ENCODE peak calls at places on chromosomes 3 and 15, in seven cellular contexts. A is brain microvascular endothelial cell, S is body of pancreas, F is left ventricle myocardium inferior, U is left lung, X is neural progenitor cell, W is GM23338. O is an unnamed sample.

GRCh38 chr3:44557074-44557473 is 2.1 kb downstream of the ZKSCAN7 start:
- DNase-seq in A (no peak), S (no peak), F (no peak), U (no peak), X (no peak), W (no peak), O (no peak)

GRCh38 chr3:40782086-40782721 is 257.4 kb downstream of the ZNF621 start:
- DNase-seq in A (no peak), S (no peak), F (no peak), U (no peak), X (no peak), W (peak), O (no peak)

GRCh38 chr15:52003710-52004109 is 15.3 kb upstream of the MAPK6 start:
- DNase-seq in A (no peak), S (no peak), F (no peak), U (no peak), X (no peak), W (no peak), O (no peak)

GRCh38 chr3:44055951-44056350 is 185.7 kb upstream of the TOPAZ1 start:
- DNase-seq in A (no peak), S (no peak), F (no peak), U (no peak), X (no peak), W (no peak), O (peak)

GRCh38 chr15:68868296-68868695 is 47.6 kb upstream of the ANP32A start:
- DNase-seq in A (no peak), S (no peak), F (no peak), U (no peak), X (no peak), W (no peak), O (no peak)

GRCh38 chr3:192930585-192930984 is 12.9 kb upstream of the MB21D2 start:
- DNase-seq in A (no peak), S (no peak), F (no peak), U (no peak), X (no peak), W (no peak), O (no peak)

GRCh38 chr3:12400795-12401194 is 83.5 kb upstream of the TSEN2 start:
- DNase-seq in A (peak), S (no peak), F (no peak), U (no peak), X (no peak), W (no peak), O (peak)

GRCh38 chr3:127088511-127089430 is 104.2 kb upstream of the PRR23E start:
- DNase-seq in A (no peak), S (peak), F (peak), U (peak), X (no peak), W (no peak), O (no peak)

GRCh38 chr3:115760722-115761121 is 137.4 kb downstream of the GAP43 start:
- DNase-seq in A (no peak), S (no peak), F (no peak), U (no peak), X (no peak), W (no peak), O (no peak)

GRCh38 chr15:67762610-67763368 is 62.5 kb upstream of the SKOR1 start:
- DNase-seq in A (no peak), S (no peak), F (no peak), U (no peak), X (no peak), W (no peak), O (no peak)

GRCh38 chr3:152225176-152225575 is 43.6 kb upstream of the MBNL1 start:
- DNase-seq in A (no peak), S (no peak), F (no peak), U (no peak), X (no peak), W (no peak), O (peak)

GRCh38 chr3:125073506-125073905 is 17.7 kb upstream of the HEG1 start:
- DNase-seq in A (no peak), S (no peak), F (no peak), U (no peak), X (no peak), W (no peak), O (no peak)

GRCh38 chr15:67097893-67098740 is 32.7 kb downstream of the SMAD3 start:
- DNase-seq in A (peak), S (peak), F (peak), U (no peak), X (no peak), W (no peak), O (peak)

GRCh38 chr3:141231923-141232861 is 567 bp downstream of the PXYLP1 start:
- DNase-seq in A (no peak), S (peak), F (peak), U (peak), X (peak), W (peak), O (no peak)

GRCh38 chr15:34126522-34126921 is 24.6 kb downstream of the PGBD4 start:
- DNase-seq in A (no peak), S (no peak), F (no peak), U (no peak), X (peak), W (peak), O (no peak)

GRCh38 chr3:190070623-190071347 is 49.9 kb downstream of the P3H2 start:
- DNase-seq in A (no peak), S (no peak), F (no peak), U (no peak), X (no peak), W (no peak), O (peak)

GRCh38 chr15:71044006-71044405 is 71.3 kb upstream of the THSD4 start:
- DNase-seq in A (peak), S (no peak), F (no peak), U (no peak), X (no peak), W (no peak), O (no peak)

GRCh38 chr15:39213385-39213840 is 367.5 kb upstream of the THBS1 start:
- DNase-seq in A (peak), S (peak), F (peak), U (peak), X (peak), W (peak), O (peak)

GRCh38 chr15:67080900-67081431 is 15.6 kb downstream of the SMAD3 start:
- DNase-seq in A (peak), S (no peak), F (peak), U (no peak), X (no peak), W (no peak), O (no peak)

GRCh38 chr3:58216496-58217197 is 5.9 kb upstream of the DNASE1L3 start:
- DNase-seq in A (no peak), S (no peak), F (no peak), U (no peak), X (peak), W (peak), O (no peak)
- H3K4me3 ChIP-seq in A (no peak), S (no peak), F (no peak), U (no peak), X (no peak), W (no peak), O (no peak)

DNA sequence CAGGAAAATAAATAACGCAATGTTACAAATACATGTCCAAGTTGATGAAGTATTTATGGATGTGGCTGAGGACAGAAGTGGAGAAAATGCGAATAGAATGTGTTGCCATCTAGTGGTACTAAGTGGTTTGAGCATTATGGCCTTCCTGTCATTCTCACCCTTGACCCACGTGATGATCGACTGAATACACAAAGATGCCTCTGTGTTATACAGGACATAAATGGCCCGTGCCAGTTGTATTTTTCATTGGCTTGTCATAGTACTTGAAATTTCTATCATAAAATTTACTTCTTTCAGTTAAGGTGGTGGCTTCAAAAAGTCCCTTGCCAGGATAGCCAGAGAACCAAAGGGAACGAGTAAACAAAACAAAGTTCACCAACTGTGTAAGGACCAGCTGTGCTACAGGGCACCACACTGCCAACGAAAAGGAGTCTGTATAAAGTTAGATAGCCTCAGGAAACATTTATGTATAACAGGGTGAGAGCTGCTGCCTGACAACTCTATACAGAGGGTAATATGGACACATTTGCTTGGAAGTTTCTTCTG is 103.7 kb downstream of the MYH15 start:
- DNase-seq in A (peak), S (peak), F (no peak), U (no peak), X (peak), W (peak), O (no peak)
- TF ChIP-seq CTCF in A (peak), S (peak), F (peak), U (peak), X (peak), W (peak), O (peak)

DNA sequence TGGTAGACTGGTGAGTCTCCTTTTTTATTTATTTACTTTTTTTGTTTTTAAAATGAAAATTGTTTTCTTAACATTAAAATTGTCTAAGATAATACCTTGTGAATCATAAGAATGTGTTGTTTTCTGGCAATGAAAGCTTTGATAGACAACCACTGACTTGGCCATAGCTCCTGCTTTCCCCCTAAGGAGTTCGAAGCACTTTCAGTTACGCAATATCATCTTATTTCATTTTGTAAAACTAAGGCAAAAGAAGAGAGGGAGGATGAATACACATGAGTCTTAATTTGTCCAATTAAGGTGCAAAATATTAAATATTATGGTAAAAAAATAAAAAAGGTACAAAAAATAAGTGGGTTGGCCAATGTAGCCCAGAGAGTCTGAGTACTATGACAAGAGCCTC is 74.7 kb upstream of the PLCL2 start:
- DNase-seq in A (no peak), S (no peak), F (no peak), U (no peak), X (no peak), W (no peak), O (no peak)
- H3K4me3 ChIP-seq in A (no peak), S (no peak), F (no peak), U (no peak), X (no peak), W (no peak), O (no peak)

DNA sequence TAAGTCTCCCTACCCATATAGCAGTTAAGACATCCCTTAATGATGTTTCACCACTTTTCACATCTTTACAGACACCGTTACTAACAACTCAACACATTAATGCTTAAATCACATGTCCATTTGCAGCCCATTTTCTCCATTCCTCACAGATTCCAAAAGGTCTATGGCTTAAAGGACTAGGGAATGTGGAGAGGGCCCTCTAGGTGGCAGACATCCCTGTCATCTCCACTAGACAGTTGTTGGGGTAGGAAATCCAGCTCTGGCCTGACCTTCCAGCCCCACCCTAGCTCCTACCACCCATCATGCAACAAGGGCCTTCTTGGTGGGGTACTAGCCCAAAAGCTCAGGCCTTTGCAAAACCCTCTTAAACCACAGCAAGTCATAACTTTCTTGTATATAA is 25.2 kb downstream of the CPEB1 start:
- DNase-seq in A (no peak), S (no peak), F (no peak), U (no peak), X (peak), W (peak), O (no peak)
- TF ChIP-seq CTCF in A (peak), S (no peak), F (peak), U (no peak), X (peak), W (peak), O (peak)

GRCh38 chr3:106089806-106090205 is 221.0 kb upstream of the CBLB start:
- DNase-seq in A (no peak), S (no peak), F (no peak), U (no peak), X (no peak), W (no peak), O (no peak)

GRCh38 chr3:106088899-106089298 is 220.1 kb upstream of the CBLB start:
- DNase-seq in A (no peak), S (no peak), F (no peak), U (no peak), X (no peak), W (no peak), O (no peak)

GRCh38 chr3:106093616-106094015 is 224.8 kb upstream of the CBLB start:
- DNase-seq in A (no peak), S (no peak), F (no peak), U (no peak), X (no peak), W (no peak), O (no peak)

GRCh38 chr3:106088270-106088669 is 219.5 kb upstream of the CBLB start:
- DNase-seq in A (no peak), S (no peak), F (no peak), U (no peak), X (no peak), W (no peak), O (no peak)

GRCh38 chr3:106092792-106093191 is 224.0 kb upstream of the CBLB start:
- DNase-seq in A (no peak), S (no peak), F (no peak), U (no peak), X (no peak), W (no peak), O (no peak)
- H3K4me3 ChIP-seq in A (no peak), S (no peak), F (no peak), U (no peak), X (no peak), W (no peak), O (no peak)

DNA sequence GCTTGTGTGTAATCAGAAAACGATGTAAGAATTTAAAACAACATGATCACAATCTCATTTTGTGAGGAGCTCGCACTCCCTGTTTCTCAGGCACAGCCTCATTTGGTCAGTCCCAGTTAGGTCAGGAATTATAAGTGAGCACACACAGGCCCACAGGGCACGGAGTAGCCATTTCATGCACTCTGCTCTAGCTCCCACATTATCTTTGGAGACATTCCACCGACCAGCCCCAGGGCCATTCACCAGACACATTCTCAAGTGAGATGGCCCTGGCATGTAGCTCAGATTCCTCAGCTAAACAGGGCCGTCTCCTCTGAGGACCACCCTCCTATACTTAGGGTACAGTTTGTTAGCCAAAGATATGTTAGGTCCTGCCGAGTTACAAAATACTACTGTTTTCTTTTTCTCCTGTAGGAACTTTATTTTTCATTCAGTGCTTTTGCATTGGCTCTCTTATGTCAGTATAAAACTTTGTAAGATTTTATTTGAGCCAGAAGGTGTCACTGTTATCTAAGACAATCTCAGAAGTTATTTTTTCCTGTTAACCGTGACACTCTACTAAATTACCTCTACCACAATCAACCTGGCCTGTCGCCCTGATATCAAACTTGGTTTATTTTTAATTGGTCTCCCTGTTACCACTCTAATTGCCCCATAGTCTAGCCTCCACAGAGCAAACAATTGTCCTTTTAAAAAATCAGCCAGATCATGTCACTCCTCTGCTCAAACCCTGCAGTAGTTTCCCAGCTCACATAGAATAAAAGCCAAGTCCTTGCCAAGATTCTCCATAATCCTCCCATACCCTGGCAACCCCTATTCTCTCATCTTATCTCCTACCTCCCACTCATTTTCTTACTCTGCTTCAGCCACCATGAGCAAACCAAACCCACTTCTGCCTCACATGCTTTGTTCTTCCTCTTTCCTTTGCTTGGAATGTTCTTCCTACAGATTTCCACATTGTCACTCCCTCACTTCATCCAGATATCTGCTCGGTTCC is 105.7 kb downstream of the PPP2R3A start:
- DNase-seq in A (peak), S (no peak), F (peak), U (no peak), X (no peak), W (peak), O (peak)
- TF ChIP-seq CTCF in A (no peak), S (no peak), F (no peak), U (no peak), X (no peak), W (no peak), O (no peak)